ENCODE peak calls at places on chromosomes 13 and 19, in five cellular contexts. Y is GM12878, F is GM23338, U is A549, A is neuronal stem cell. S is an unnamed sample.

GRCh38 chr19:29524201-29524911 is 1.4 kb upstream of the VSTM2B start:
- DNase-seq in Y (no peak), F (peak; percentile 70), U (no peak), A (peak; percentile 37), S (no peak)

GRCh38 chr19:37519890-37520289 is 13.2 kb downstream of the ZNF793 start:
- DNase-seq in Y (no peak), F (no peak), A (no peak), U (no peak), S (no peak)

GRCh38 chr19:13002389-13002898 is 7.2 kb downstream of the NFIX start:
- DNase-seq in F (no peak), A (no peak), Y (no peak), U (no peak), S (no peak)

GRCh38 chr13:51976423-51976822 is 34.8 kb downstream of the ATP7B start:
- DNase-seq in Y (no peak), U (no peak), F (no peak), A (no peak), S (no peak)

GRCh38 chr19:18469245-18470107 is 31.5 kb upstream of the ISYNA1 start:
- DNase-seq in Y (no peak), U (peak; percentile 48), F (peak; percentile 89), A (no peak), S (peak; percentile 56)

GRCh38 chr19:17496337-17496997 is 15.0 kb upstream of the PGLS start:
- DNase-seq in F (peak; percentile 94), Y (peak; percentile 63), U (peak; percentile 66), A (peak; percentile 56), S (peak; percentile 80)

GRCh38 chr13:61110804-61111203 is 304.8 kb downstream of the PCDH20 start:
- DNase-seq in A (no peak), U (no peak), F (no peak), Y (no peak), S (no peak)

GRCh38 chr13:93861818-93862217 is 617.7 kb downstream of the DCT start:
- DNase-seq in F (no peak), Y (no peak), A (no peak), U (no peak), S (no peak)

GRCh38 chr19:1205114-1206062 is at the start of gene STK11:
- DNase-seq in U (peak; percentile 94), A (peak; percentile 99), Y (peak; percentile 83), F (peak; percentile 99), S (peak; percentile 100)

GRCh38 chr19:23909222-23909621 is 5.5 kb upstream of the ZNF726 start:
- DNase-seq in U (no peak), F (no peak), Y (no peak), A (no peak), S (no peak)

GRCh38 chr13:59750860-59751259 is 412.9 kb downstream of the DIAPH3 start:
- DNase-seq in F (peak; percentile 95), U (no peak), A (peak; percentile 83), Y (no peak), S (no peak)

GRCh38 chr13:113814435-113814821 is 49.4 kb downstream of the GAS6 start:
- DNase-seq in Y (no peak), A (no peak), U (no peak), F (no peak), S (no peak)

DNA sequence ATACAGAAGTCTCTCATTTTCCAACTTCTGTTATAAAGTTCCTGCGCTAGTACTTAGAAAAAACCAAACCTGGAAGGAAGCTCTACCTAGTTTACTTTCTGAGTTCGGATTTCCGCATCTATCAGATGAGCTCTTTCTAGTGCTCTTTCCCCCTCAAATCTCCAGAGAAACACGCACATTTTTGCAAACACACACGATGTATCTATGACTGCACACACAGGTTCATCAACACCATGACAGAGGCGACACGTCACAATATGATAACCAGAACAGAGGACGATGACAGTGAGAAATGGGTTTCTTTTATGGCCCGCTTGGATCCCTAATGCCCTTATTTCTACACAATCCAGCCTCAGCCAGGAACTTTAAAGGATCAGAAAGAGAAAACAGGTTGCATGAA is 612 bp upstream of the LRRC63 start:
- DNase-seq in U (no peak), F (peak; percentile 22), Y (no peak), A (no peak), S (peak; percentile 45)
- H3K4me2 ChIP-seq in U (peak overlapping the region; percentile 93), F (peak overlapping the region; percentile 92), Y (peak overlapping the region; percentile 100), A (peak overlapping the region; percentile 75), S (peak overlapping the region; percentile 98)

DNA sequence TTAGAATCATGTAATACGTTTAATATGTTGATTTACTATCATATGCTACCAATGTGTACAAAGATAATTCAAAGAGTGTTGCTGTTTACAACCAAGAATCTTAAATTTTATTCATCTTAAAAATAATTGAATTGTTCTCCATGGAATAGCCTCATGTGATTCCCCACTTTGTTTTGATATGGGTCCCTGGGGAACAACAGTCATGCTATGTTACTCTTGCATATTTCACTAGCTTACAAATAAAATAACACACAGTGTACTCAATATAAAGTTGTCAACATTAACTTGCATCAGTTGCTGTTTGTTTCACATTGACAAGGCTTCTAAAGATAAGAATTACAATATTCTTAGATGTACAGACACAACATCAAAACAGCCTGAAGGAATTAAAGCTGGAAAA is 2.3 kb downstream of the ENOX1 start:
- DNase-seq in A (no peak), F (no peak), Y (no peak), U (no peak), S (no peak)
- H3K4me2 ChIP-seq in A (no peak overlapping the region), F (no peak overlapping the region), Y (no peak overlapping the region), U (no peak overlapping the region), S (no peak overlapping the region)

DNA sequence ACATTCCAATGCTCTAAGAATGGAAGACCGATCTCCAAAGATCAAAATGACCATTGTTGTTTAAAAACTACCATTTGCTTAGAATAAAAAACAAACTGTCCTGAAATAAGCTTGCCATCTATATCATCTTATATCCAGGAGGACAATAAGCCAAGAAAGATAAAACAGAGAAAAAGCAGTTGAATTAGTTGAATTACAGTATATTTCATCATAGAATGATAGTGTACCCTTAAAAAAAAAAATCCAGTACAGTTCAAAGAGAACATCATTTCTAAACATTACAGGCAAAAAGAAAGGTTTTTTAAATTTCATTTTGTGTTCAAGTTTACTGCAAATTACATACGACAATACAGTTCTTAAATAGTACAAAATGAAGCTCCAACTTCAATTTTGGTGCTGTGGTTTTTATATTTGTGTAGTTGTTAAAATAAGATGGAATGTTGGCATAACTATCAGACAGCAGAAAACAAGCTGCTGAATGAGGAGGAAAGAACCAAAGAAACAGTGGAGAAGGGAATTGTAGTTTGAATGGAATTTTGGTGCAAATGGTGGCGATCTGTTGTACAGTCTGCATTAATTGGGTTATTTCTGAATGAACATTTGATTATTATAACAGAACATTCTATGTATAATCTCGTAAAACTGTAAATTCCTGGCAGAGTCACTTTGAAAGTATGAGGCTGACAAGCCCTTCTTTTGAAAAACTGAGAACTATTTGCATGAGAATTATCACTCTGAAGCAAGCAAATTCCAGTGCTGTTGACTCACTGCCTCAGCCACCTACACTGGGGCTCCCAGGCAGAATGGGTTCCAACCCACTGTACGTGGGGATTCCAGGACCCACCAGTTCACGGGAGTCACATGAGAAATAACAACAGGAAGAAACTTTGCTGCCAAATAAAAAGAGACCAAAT is 37.7 kb downstream of the LHFPL6 start:
- DNase-seq in A (no peak), U (peak; percentile 20), F (peak; percentile 82), Y (no peak), S (no peak)
- H3K4me2 ChIP-seq in A (peak overlapping the region; percentile 11), U (peak overlapping the region; percentile 70), F (peak overlapping the region; percentile 52), Y (no peak overlapping the region), S (no peak overlapping the region)

DNA sequence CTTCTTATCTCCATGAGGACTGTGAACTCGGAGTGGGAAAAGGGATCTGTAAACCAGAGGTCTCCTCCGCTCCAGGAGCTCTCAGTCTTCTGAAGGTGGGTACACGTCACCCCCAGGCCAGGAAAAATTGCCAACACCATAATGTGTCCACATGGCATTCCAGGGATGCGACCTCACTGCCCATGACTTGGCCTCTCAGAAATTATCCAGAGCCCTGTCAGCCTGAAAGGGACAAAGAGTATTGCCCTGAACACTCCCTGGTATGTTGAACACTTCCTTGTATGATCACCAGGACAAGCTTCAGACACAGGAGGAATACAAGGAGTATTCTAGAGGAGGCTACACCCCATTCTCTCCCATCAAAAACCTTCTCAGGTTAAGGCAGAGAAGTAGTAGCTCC is 81.0 kb upstream of the SLC7A1 start:
- DNase-seq in U (no peak), Y (no peak), A (no peak), F (no peak), S (no peak)
- H3K4me2 ChIP-seq in U (no peak overlapping the region), Y (no peak overlapping the region), A (no peak overlapping the region), F (no peak overlapping the region), S (no peak overlapping the region)

GRCh38 chr13:109730832-109731335 is 55.5 kb downstream of the IRS2 start:
- DNase-seq in F (no peak), U (no peak), A (no peak), Y (no peak), S (peak; percentile 50)
- H3K4me2 ChIP-seq in F (no peak overlapping the region), U (no peak overlapping the region), A (no peak overlapping the region), Y (no peak overlapping the region), S (peak overlapping the region; percentile 66)

GRCh38 chr19:4368128-4368820 is 24.9 kb downstream of the MPND start:
- DNase-seq in F (no peak), Y (no peak), U (no peak), A (no peak), S (no peak)
- H3K4me2 ChIP-seq in F (no peak overlapping the region), Y (peak overlapping the region; percentile 99), U (no peak overlapping the region), A (no peak overlapping the region), S (no peak overlapping the region)

GRCh38 chr19:48741222-48741999 is 1.0 kb upstream of the RASIP1 start:
- DNase-seq in A (no peak), F (peak; percentile 78), Y (no peak), U (peak; percentile 66), S (peak; percentile 58)

GRCh38 chr19:48738557-48739399 is 1.6 kb downstream of the RASIP1 start:
- DNase-seq in F (peak; percentile 97), A (peak; percentile 94), Y (peak; percentile 11), U (peak; percentile 87), S (peak; percentile 90)

GRCh38 chr19:48739835-48740704 is at the start of gene RASIP1:
- DNase-seq in F (no peak), Y (no peak), U (no peak), A (no peak), S (no peak)

GRCh38 chr19:48739400-48739825 is 997 bp downstream of the RASIP1 start:
- DNase-seq in F (no peak), A (no peak), Y (no peak), U (no peak), S (no peak)

GRCh38 chr19:48740705-48741030 is 258 bp upstream of the RASIP1 start:
- DNase-seq in A (no peak), Y (no peak), F (no peak), U (no peak), S (no peak)
- H3K4me2 ChIP-seq in A (no peak overlapping the region), Y (no peak overlapping the region), F (peak overlapping the region; percentile 90), U (no peak overlapping the region), S (no peak overlapping the region)

S was measured in DND-41.